ENCODE peak calls at places on chromosomes 5 and 9, in nine cellular contexts. P, H, I, M, C, D, W, B and J are unnamed samples.

GRCh38 chr5:36392818-36393217 is 91.1 kb upstream of the RANBP3L start:
- DNase-seq in D (peak; percentile 24), W (no peak), M (no peak), I (no peak), H (no peak), C (no peak), B (peak; percentile 89), P (no peak), J (no peak)

GRCh38 chr9:26326473-26327044 is 566.0 kb downstream of the CAAP1 start:
- DNase-seq in W (peak; percentile 69), C (no peak), P (peak; percentile 40), H (no peak), B (peak; percentile 72), I (no peak), D (peak; percentile 40), M (no peak), J (no peak)

GRCh38 chr5:150389759-150390256 is 22.9 kb downstream of the CD74 start:
- DNase-seq in W (no peak), D (no peak), H (no peak), P (no peak), C (no peak), M (no peak), B (no peak), I (no peak), J (no peak)

GRCh38 chr9:121888438-121888775 is 204.7 kb downstream of the TTLL11 start:
- DNase-seq in I (peak; percentile 37), M (no peak), W (no peak), C (no peak), D (no peak), H (no peak), P (peak; percentile 72), B (peak; percentile 92), J (no peak)

GRCh38 chr9:97985058-97985861 is 2.1 kb downstream of the ANP32B start:
- DNase-seq in C (no peak), I (no peak), M (peak; percentile 19), P (no peak), B (peak; percentile 64), D (peak; percentile 55), W (peak; percentile 15), H (peak; percentile 50), J (no peak)

GRCh38 chr5:68533571-68534051 is 318.1 kb downstream of the PIK3R1 start:
- DNase-seq in M (no peak), H (no peak), B (no peak), C (no peak), P (no peak), D (no peak), I (no peak), W (no peak), J (no peak)

GRCh38 chr5:145056805-145057204 is 778.3 kb downstream of the PRELID2 start:
- DNase-seq in C (no peak), P (no peak), D (peak; percentile 3), M (no peak), W (no peak), H (no peak), I (no peak), B (peak; percentile 33), J (no peak)

GRCh38 chr5:16943846-16944675 is 8.0 kb upstream of the MYO10 start:
- DNase-seq in C (no peak), D (no peak), B (no peak), I (no peak), H (no peak), W (peak; percentile 44), P (no peak), M (no peak), J (no peak)

GRCh38 chr9:136546697-136547481 is 1.0 kb upstream of the NOTCH1 start:
- DNase-seq in I (peak; percentile 82), W (peak; percentile 44), M (peak; percentile 77), C (peak; percentile 91), P (peak; percentile 75), B (peak; percentile 62), D (peak; percentile 56), H (peak; percentile 25), J (peak; percentile 89)

GRCh38 chr5:151023047-151023615 is 2.7 kb downstream of the GPX3 start:
- DNase-seq in B (peak; percentile 26), I (peak; percentile 93), D (no peak), W (no peak), M (peak; percentile 58), H (no peak), P (peak; percentile 73), C (no peak), J (peak; percentile 91)

GRCh38 chr5:113447651-113448050 is 12.9 kb upstream of the TSSK1B start:
- DNase-seq in I (no peak), H (no peak), B (peak; percentile 29), C (no peak), M (no peak), P (no peak), W (peak; percentile 52), D (no peak), J (no peak)

GRCh38 chr5:6491548-6492290 is 43.1 kb downstream of the UBE2QL1 start:
- DNase-seq in B (no peak), I (no peak), C (peak; percentile 47), W (no peak), P (no peak), H (no peak), D (no peak), M (no peak), J (no peak)

GRCh38 chr5:181059297-181060230 is 19.5 kb downstream of the BTNL9 start:
- DNase-seq in I (no peak), W (no peak), M (no peak), H (no peak), P (no peak), D (no peak), C (no peak), B (no peak), J (no peak)

GRCh38 chr9:132042324-132042723 is 37.3 kb downstream of the MED27 start:
- DNase-seq in H (no peak), P (no peak), I (no peak), M (no peak), B (peak; percentile 96), D (peak; percentile 86), C (no peak), W (no peak), J (no peak)

GRCh38 chr9:93094294-93095204 is 1.5 kb upstream of the CARD19 start:
- DNase-seq in M (peak; percentile 58), P (peak; percentile 58), I (peak; percentile 67), W (peak; percentile 28), B (no peak), H (no peak), D (no peak), C (peak; percentile 81), J (peak; percentile 47)

GRCh38 chr5:17426104-17426739 is 71.8 kb upstream of the TAF11L2 start:
- DNase-seq in P (no peak), B (no peak), D (no peak), C (no peak), M (no peak), W (no peak), H (no peak), I (no peak), J (no peak)

GRCh38 chr9:130770679-130771442 is 64.2 kb upstream of the ABL1 start:
- DNase-seq in H (no peak), W (peak; percentile 62), P (no peak), C (no peak), D (peak; percentile 47), B (peak; percentile 76), I (no peak), M (no peak), J (no peak)

GRCh38 chr5:1380910-1381309 is 36.0 kb upstream of the CLPTM1L start:
- DNase-seq in I (no peak), D (no peak), B (peak; percentile 42), C (no peak), P (no peak), M (no peak), H (no peak), W (no peak), J (no peak)

GRCh38 chr5:95808686-95809413 is 13.7 kb downstream of the GLRX start:
- DNase-seq in M (peak; percentile 76), B (peak; percentile 88), D (no peak), I (peak; percentile 86), P (no peak), H (peak; percentile 76), C (no peak), W (peak; percentile 43), J (peak; percentile 93)

DNA sequence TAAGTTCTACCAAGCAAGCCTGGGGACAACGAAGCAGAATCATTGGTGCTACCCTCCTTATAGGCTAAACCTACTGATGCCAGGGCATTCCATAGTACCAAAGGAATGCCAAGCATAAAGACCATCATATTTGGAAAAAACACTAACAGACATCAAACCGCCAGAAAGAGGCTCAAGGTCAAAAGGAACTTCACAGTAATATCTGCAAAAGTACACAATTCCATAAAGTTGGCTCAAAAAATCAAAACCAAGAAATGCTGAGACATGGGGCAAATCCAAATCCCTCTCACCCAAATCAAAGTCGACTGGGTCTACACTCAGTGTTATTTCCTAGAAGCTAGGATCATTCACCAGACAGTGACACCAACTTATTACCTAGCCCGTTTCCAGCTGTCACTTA is 3.4 kb downstream of the VCP start:
- DNase-seq in W (no peak), D (no peak), H (no peak), C (no peak), M (no peak), P (no peak), I (no peak), B (no peak), J (no peak)
- H3K4me3 ChIP-seq in W (no peak overlapping the region), D (no peak overlapping the region), H (no peak overlapping the region), C (no peak overlapping the region), M (no peak overlapping the region), P (peak overlapping the region; percentile 86), I (peak overlapping the region; percentile 100), B (peak overlapping the region; percentile 86), J (no peak overlapping the region)

GRCh38 chr5:170246471-170246870 is 13.7 kb downstream of the C5orf58 start:
- DNase-seq in M (no peak), I (no peak), D (no peak), B (no peak), P (no peak), C (no peak), H (no peak), W (no peak), J (no peak)
- H3K9me3 ChIP-seq in M (no peaks in the 10 kb centered on the region), I (no peaks in the 10 kb centered on the region), D (no peaks in the 10 kb centered on the region), B (no peaks in the 10 kb centered on the region), P (no peaks in the 10 kb centered on the region), C (no peaks in the 10 kb centered on the region), H (no peaks in the 10 kb centered on the region), W (no peaks in the 10 kb centered on the region), J (no peaks in the 10 kb centered on the region)

GRCh38 chr5:172849636-172850453 is 15.8 kb downstream of the ERGIC1 start:
- DNase-seq in H (peak; percentile 13), W (no peak), I (no peak), D (peak; percentile 28), C (no peak), M (no peak), B (peak; percentile 59), P (no peak), J (no peak)
- H3K27ac ChIP-seq in H (no peak overlapping the region), W (no peak overlapping the region), I (no peak overlapping the region), D (no peak overlapping the region), C (peak overlapping the region; percentile 35), M (no peak overlapping the region), B (peak overlapping the region; percentile 31), P (no peak overlapping the region), J (no peak overlapping the region)

DNA sequence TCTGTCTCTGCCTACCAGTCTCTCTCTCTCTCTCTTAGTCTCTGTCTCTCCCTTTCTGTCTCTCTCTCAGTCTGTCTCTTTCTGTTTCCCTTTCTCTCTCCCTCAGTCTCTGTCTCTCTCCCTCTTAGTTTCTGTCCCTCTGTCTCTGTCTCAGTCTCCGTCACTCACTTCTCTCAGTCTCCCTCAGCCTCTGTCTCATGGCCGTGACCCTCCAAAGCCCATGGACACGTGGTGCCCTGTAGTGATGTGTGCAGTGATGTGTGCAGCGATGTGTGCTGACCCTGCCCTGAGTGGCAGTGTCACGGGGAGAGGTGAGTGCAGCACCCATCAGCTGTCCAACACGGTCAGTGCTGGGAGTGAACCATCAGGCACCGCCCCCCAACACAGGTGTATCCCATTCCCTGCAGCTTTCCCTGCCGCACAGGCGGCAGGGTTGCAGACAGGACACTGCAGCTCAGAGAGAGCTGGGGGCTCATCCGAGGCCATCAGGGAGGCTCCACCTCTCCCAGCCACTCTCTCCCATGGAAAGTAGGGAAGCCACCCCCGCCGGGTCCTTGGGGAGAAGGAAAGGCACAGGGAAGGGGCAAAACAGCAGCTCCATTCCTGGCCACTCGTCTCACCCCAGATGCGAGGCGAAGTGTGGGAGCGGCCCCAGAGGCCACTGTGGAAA is 794 bp upstream of the LRRC14B start:
- DNase-seq in C (peak; percentile 73), B (no peak), D (no peak), P (no peak), W (no peak), M (no peak), I (no peak), H (no peak), J (no peak)
- H3K4me3 ChIP-seq in C (no peak overlapping the region), B (no peak overlapping the region), D (no peak overlapping the region), P (no peak overlapping the region), W (no peak overlapping the region), M (peak overlapping the region; percentile 46), I (no peak overlapping the region), H (no peak overlapping the region), J (peak overlapping the region; percentile 50)